ENCODE peak calls at places on chromosome 21, in six cellular contexts. Q is IMR-90, B is trophoblast cell, X is neuronal stem cell, M is H1, Y is mesenchymal stem cell. W is an unnamed sample.

GRCh38 chr21:38806942-38807284 is 1.2 kb downstream of the ETS2 start:
- DNase-seq in Q (peak), B (no peak), X (no peak), M (no peak), Y (no peak), W (no peak)

GRCh38 chr21:22343303-22343702 is 1345.1 kb downstream of the NCAM2 start:
- DNase-seq in Q (no peak), B (no peak), X (no peak), M (no peak), Y (no peak), W (no peak)

GRCh38 chr21:33578959-33579542 is 9.4 kb downstream of the DONSON start:
- DNase-seq in Q (peak), B (no peak), X (no peak), M (no peak), Y (peak), W (no peak)

GRCh38 chr21:36542312-36543101 is 62.6 kb upstream of the CLDN14 start:
- DNase-seq in Q (no peak), B (peak), X (no peak), M (peak), Y (no peak), W (peak)

GRCh38 chr21:39048064-39048463 is 135.2 kb downstream of the PSMG1 start:
- DNase-seq in Q (peak), B (peak), X (peak), M (peak), Y (peak), W (peak)

GRCh38 chr21:38853421-38853919 is 47.7 kb downstream of the ETS2 start:
- DNase-seq in Q (peak), B (peak), X (no peak), M (peak), Y (peak), W (no peak)

GRCh38 chr21:14773777-14774345 is 227.7 kb upstream of the SAMSN1 start:
- DNase-seq in Q (no peak), B (peak), X (peak), M (peak), Y (peak), W (peak)

GRCh38 chr21:42542196-42542595 is 28.5 kb downstream of the SLC37A1 start:
- DNase-seq in Q (no peak), B (no peak), X (no peak), M (no peak), Y (no peak), W (no peak)

GRCh38 chr21:42513151-42513984 is at the start of gene SLC37A1:
- DNase-seq in Q (no peak), B (no peak), X (no peak), M (peak), Y (no peak), W (no peak)

GRCh38 chr21:33660406-33660805 is 18.1 kb downstream of the ITSN1 start:
- DNase-seq in Q (no peak), B (no peak), X (no peak), M (no peak), Y (no peak), W (no peak)

GRCh38 chr21:38925923-38926322 is 120.2 kb downstream of the ETS2 start:
- DNase-seq in Q (peak), B (no peak), X (no peak), M (no peak), Y (peak), W (no peak)

GRCh38 chr21:42220138-42220701 is 1.3 kb downstream of the ABCG1 start:
- DNase-seq in Q (peak), B (peak), X (peak), M (peak), Y (peak), W (peak)

GRCh38 chr21:42443876-42444744 is 40.4 kb downstream of the UBASH3A start:
- DNase-seq in Q (no peak), B (no peak), X (no peak), M (no peak), Y (no peak), W (no peak)

GRCh38 chr21:39556176-39556575 is 56.6 kb upstream of the B3GALT5 start:
- DNase-seq in Q (no peak), B (no peak), X (peak), M (no peak), Y (no peak), W (peak)

GRCh38 chr21:42373181-42373907 is 7.0 kb upstream of the TFF1 start:
- DNase-seq in Q (no peak), B (no peak), X (no peak), M (no peak), Y (no peak), W (no peak)

GRCh38 chr21:36696390-36696639 is 2.6 kb upstream of the SIM2 start:
- DNase-seq in Q (no peak), B (no peak), X (no peak), M (no peak), Y (no peak), W (peak)

GRCh38 chr21:38486705-38487104 is 11.6 kb downstream of the ERG start:
- DNase-seq in Q (no peak), B (peak), X (no peak), M (no peak), Y (no peak), W (no peak)

GRCh38 chr21:42188663-42189062 is 30.3 kb upstream of the ABCG1 start:
- DNase-seq in Q (no peak), B (no peak), X (no peak), M (no peak), Y (no peak), W (no peak)

DNA sequence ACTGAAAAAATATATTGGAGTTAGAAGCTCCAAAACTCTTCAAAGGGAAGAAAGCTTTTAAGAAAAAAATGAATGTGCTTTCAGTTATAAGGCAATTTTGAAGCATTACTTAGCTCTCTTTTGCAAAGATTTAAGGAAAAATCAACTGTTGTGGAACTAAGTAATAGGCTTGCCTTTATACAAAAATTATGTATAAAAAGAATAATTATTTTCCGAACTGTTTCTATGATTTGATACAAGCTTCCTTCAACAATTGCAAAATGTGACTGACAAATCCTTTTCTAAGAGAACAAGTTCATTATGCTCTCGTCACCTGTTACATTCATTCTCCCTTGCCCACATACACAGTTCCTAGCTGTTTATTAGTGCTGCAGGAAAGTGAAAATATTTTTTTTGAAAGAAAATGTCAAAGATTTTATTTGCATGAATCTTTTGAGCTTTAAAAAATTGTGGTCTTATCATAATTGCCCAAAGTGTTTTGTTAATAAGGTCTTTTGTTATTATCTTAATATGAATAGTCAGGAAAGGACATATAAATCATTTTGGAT is 466.2 kb downstream of the USP25 start:
- DNase-seq in Q (no peak), B (no peak), X (no peak), M (no peak), Y (peak), W (no peak)
- H3K4me3 ChIP-seq in Q (no peak), B (no peak), X (peak), M (no peak), Y (no peak), W (no peak)

GRCh38 chr21:45417951-45418300 is 13.0 kb downstream of the COL18A1 start:
- DNase-seq in Q (no peak), B (no peak), X (no peak), M (no peak), Y (no peak), W (no peak)

GRCh38 chr21:45420061-45420521 is 15.1 kb downstream of the COL18A1 start:
- DNase-seq in Q (no peak), B (no peak), X (no peak), M (no peak), Y (no peak), W (no peak)

GRCh38 chr21:45418301-45419071 is 13.5 kb downstream of the COL18A1 start:
- DNase-seq in Q (no peak), B (no peak), X (no peak), M (no peak), Y (no peak), W (no peak)

GRCh38 chr21:45420623-45421041 is 15.7 kb downstream of the COL18A1 start:
- DNase-seq in Q (no peak), B (no peak), X (no peak), M (no peak), Y (no peak), W (no peak)

DNA sequence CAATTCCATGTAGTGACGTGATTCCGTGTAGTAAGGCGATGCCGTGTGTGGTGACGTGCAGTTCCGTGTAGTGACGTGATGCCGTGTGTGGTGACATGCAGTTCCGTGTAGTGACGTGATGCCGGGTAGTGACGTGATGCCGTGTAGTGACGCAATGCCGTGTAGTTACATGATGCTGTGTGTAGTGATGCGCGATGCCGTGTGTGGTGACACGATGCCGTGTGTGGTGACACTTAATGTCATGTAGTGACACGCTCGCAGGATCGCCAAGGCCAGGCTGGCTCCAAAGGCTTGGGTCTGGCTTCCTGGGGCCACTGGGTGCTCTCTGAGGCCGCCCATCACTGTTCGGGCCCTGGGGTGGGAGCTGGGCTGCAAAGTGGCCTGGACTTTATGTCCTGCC is 14.2 kb downstream of the COL18A1 start:
- DNase-seq in Q (no peak), B (no peak), X (no peak), M (no peak), Y (no peak), W (no peak)
- H3K23ac ChIP-seq in Q (no peak), B (no peak), X (peak), M (no peak), Y (no peak), W (no peak)

GRCh38 chr21:15964181-15964855 is 234.5 kb downstream of the USP25 start:
- DNase-seq in Q (no peak), B (no peak), X (no peak), M (no peak), Y (no peak), W (no peak)

GRCh38 chr21:15967661-15968060 is 237.9 kb downstream of the USP25 start:
- DNase-seq in Q (peak), B (no peak), X (no peak), M (no peak), Y (peak), W (peak)

GRCh38 chr21:15966216-15966615 is 236.4 kb downstream of the USP25 start:
- DNase-seq in Q (no peak), B (peak), X (no peak), M (no peak), Y (peak), W (peak)

GRCh38 chr21:15966651-15967050 is 236.9 kb downstream of the USP25 start:
- DNase-seq in Q (no peak), B (no peak), X (no peak), M (no peak), Y (no peak), W (no peak)

DNA sequence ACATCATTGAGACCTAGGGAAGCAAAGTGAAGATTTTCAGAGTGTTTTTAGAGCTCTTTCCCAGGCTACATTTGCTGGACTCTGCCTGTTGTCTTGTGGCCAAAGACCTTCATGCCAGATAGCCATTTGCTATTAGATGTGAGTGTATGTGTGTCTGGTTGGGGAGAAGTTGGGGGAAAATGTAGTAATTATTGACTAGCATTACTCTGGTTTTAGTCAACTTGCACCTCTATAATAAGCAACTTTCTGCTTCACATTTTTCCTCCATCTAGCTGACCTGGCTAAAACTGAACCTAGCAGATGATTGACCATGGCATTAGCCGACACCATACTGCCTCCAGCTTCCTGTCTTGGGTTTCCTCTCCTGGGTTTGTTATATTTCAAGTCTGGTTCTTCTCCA is 239.1 kb downstream of the USP25 start:
- DNase-seq in Q (no peak), B (no peak), X (no peak), M (no peak), Y (no peak), W (no peak)
- H3K18ac ChIP-seq in Q (no peak), B (no peak), X (no peak), M (no peak), Y (no peak), W (no peak)

GRCh38 chr21:26451014-26451740 is 121.9 kb downstream of the CYYR1 start:
- DNase-seq in Q (no peak), B (no peak), X (no peak), M (no peak), Y (peak), W (no peak)

GRCh38 chr21:26447932-26448331 is 125.2 kb downstream of the CYYR1 start:
- DNase-seq in Q (no peak), B (no peak), X (no peak), M (no peak), Y (peak), W (peak)

GRCh38 chr21:26445440-26445839 is 127.6 kb downstream of the CYYR1 start:
- DNase-seq in Q (peak), B (no peak), X (no peak), M (no peak), Y (peak), W (no peak)

GRCh38 chr21:26448751-26449150 is 124.3 kb downstream of the CYYR1 start:
- DNase-seq in Q (no peak), B (no peak), X (no peak), M (no peak), Y (no peak), W (no peak)

GRCh38 chr21:26449161-26449560 is 123.9 kb downstream of the CYYR1 start:
- DNase-seq in Q (peak), B (no peak), X (no peak), M (no peak), Y (peak), W (no peak)
- H3K4me3 ChIP-seq in Q (no peak), B (no peak), X (no peak), M (no peak), Y (no peak), W (no peak)

GRCh38 chr21:44436958-44437357 is 18.4 kb upstream of the LRRC3 start:
- DNase-seq in Q (no peak), B (no peak), X (no peak), M (no peak), Y (no peak), W (no peak)
- H3K23ac ChIP-seq in Q (no peak), B (no peak), X (no peak), M (no peak), Y (no peak), W (no peak)

GRCh38 chr21:45893166-45894106 is 88.1 kb upstream of the COL6A1 start:
- DNase-seq in Q (no peak), B (no peak), X (no peak), M (no peak), Y (no peak), W (no peak)
- H3K18ac ChIP-seq in Q (no peak), B (no peak), X (peak), M (no peak), Y (peak), W (no peak)

DNA sequence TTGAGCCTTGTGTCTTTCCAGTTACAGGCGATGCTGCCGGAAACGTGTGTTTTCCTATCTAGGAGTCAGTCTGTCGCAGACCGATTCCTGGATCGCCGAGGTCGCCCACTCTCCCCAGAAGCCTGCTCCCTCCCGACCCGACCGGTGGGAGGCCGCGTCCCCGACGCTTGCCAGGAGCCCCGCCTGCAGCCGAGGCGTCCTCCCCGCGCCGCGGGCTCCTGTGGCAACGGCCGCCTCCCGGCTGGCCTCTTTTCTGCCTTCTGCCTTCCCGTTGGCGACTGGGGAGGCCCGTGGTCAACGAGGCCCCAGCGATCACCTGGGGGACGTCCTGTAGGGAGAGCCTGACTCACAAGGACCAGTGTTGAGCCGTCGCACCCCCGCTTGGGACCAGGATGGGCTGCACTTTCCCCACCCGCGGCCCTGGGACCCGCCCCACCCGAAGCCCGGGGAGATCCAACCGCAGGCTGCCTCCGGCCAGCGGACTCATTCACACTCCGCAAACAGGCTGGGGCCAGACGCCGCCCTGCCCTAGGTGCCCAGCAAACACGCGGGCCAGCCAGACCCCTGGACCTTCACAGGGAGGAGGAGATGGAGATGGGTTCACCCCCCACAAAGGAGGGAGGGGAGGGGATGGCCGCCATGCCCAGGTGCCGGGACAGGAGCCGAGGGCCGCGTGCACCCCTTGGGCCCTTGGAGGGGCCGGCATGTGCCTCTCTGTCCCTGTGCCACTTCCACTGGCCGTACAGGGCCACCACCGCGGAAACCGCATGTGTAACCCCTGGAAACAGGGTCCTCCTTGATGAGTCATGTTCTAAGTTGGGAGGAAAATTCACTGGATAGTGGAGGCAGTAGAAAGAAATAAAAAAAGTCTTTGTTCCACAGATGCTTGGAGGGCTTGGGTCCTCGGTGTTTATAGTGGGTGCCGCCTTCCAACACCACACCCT is 7.2 kb upstream of the COL6A1 start:
- DNase-seq in Q (peak), B (no peak), X (no peak), M (peak), Y (peak), W (peak)
- H3K4me3 ChIP-seq in Q (peak), B (peak), X (peak), M (peak), Y (peak), W (peak)

DNA sequence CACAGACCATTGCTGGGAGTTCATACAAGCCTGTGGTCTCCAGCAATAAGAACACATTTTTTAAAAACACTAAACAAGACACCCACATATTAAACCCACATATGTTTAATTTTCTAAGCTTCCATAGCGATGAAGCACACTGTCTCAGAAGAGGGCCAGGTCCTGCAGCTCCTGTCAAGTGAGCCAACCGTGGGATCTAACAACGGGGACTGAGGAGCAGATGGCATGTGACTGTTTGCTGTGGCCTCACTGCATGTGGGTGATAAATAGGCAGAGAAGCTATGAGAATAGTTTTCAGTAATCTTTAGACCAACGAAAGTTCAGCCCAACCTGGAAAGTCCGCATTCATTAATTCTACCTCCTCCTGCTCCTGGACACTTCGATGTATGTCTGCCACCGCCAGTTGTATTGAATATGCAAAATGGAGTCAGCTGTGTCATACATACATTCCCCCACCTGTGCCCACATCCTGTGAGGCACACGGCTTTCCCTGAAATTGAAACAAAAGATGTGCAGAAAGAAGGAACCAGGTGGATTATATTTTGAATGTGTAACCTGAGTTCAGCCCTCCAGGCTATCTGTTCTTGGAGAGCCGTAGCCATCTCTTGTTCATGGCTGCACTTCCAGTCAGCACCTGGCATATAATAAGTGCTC is 88.2 kb downstream of the MIS18A start:
- DNase-seq in Q (no peak), B (no peak), X (no peak), M (no peak), Y (no peak), W (no peak)
- H3K23ac ChIP-seq in Q (no peak), B (no peak), X (no peak), M (no peak), Y (no peak), W (no peak)